ENCODE peak calls at places on chromosome 18, in eight cellular contexts. M is DMS79 treated with DMSO at 0.1 percent for 48 hours, T is posterior vena cava, Y is fibroblast of mammary gland, J is mesothelial cell of epicardium, U is A172, R is endothelial cell of umbilical vein, Z is GDM1. G is an unnamed sample.

GRCh38 chr18:32552421-32553030 is 81.8 kb upstream of the GAREM1 start:
- DNase-seq in M (no peak), T (no peak), Y (peak), J (no peak), U (peak), R (peak), Z (peak), G (peak)

GRCh38 chr18:58186258-58186948 is 142.4 kb downstream of the NEDD4L start:
- DNase-seq in M (peak), T (no peak), Y (peak), J (no peak), U (peak), R (peak), Z (no peak), G (peak)

GRCh38 chr18:46518438-46518837 is 138.6 kb downstream of the LOXHD1 start:
- DNase-seq in M (no peak), T (no peak), Y (no peak), J (no peak), U (no peak), R (no peak), Z (no peak), G (no peak)

GRCh38 chr18:70781860-70782453 is 493.1 kb downstream of the SOCS6 start:
- DNase-seq in M (peak), T (no peak), Y (peak), J (peak), U (peak), R (peak), Z (peak), G (peak)

GRCh38 chr18:51128533-51128932 is 68.9 kb downstream of the MEX3C start:
- DNase-seq in M (no peak), T (no peak), Y (peak), J (no peak), U (peak), R (no peak), Z (no peak), G (no peak)

GRCh38 chr18:2847341-2848144 is 737 bp downstream of the EMILIN2 start:
- DNase-seq in M (no peak), T (peak), Y (peak), J (peak), U (no peak), R (no peak), Z (no peak), G (peak)

GRCh38 chr18:8142131-8142711 is 467.0 kb upstream of the RAB12 start:
- DNase-seq in M (no peak), T (no peak), Y (peak), J (no peak), U (peak), R (peak), Z (no peak), G (peak)

GRCh38 chr18:70931942-70932814 is 643.3 kb downstream of the SOCS6 start:
- DNase-seq in M (peak), T (peak), Y (peak), J (no peak), U (peak), R (peak), Z (no peak), G (peak)

G was measured in cardiac muscle cell.